ENCODE peak calls at places on chromosomes 16 and 17, in five cellular contexts. B, N, G, Q and E are unnamed samples.

GRCh38 chr17:17848311-17848710 is 11.5 kb upstream of the SREBF1 start:
- DNase-seq in B (no peak), N (no peak), G (no peak), Q (no peak), E (no peak)

GRCh38 chr17:45656527-45657181 is 127.5 kb upstream of the CRHR1 start:
- DNase-seq in B (no peak), N (no peak), G (no peak), Q (no peak), E (no peak)

GRCh38 chr17:62626719-62627218 is 701 bp upstream of the MRC2 start:
- DNase-seq in B (peak), N (peak), G (peak), Q (peak), E (peak)

GRCh38 chr16:81357711-81358270 is 43.0 kb downstream of the GAN start:
- DNase-seq in B (peak), N (no peak), G (no peak), Q (no peak), E (no peak)

GRCh38 chr16:17130733-17131132 is 340.0 kb downstream of the XYLT1 start:
- DNase-seq in B (no peak), N (no peak), G (no peak), Q (no peak), E (no peak)

GRCh38 chr17:5396612-5397011 is 22.9 kb downstream of the NUP88 start:
- DNase-seq in B (no peak), N (no peak), G (no peak), Q (no peak), E (no peak)

GRCh38 chr17:35257080-35257701 is 14.3 kb downstream of the SLFN5 start:
- DNase-seq in B (peak), N (no peak), G (peak), Q (no peak), E (peak)

GRCh38 chr17:6660765-6661463 is 9.4 kb downstream of the C17orf100 start:
- DNase-seq in B (no peak), N (no peak), G (no peak), Q (no peak), E (no peak)

GRCh38 chr16:85987750-85988078 is 88.8 kb downstream of the IRF8 start:
- DNase-seq in B (no peak), N (no peak), G (no peak), Q (no peak), E (no peak)

GRCh38 chr17:34578656-34579016 is 746 bp upstream of the TMEM132E start:
- DNase-seq in B (no peak), N (no peak), G (peak), Q (no peak), E (no peak)

GRCh38 chr17:74878658-74879057 is 5.9 kb upstream of the FDXR start:
- DNase-seq in B (no peak), N (no peak), G (no peak), Q (no peak), E (no peak)

GRCh38 chr16:24970708-24971107 is 44.5 kb downstream of the ARHGAP17 start:
- DNase-seq in B (no peak), N (no peak), G (no peak), Q (no peak), E (no peak)

GRCh38 chr17:77476498-77476897 is 335.7 kb downstream of the SEC14L1 start:
- DNase-seq in B (no peak), N (no peak), G (no peak), Q (no peak), E (no peak)

GRCh38 chr16:54584121-54584520 is 297.5 kb upstream of the IRX3 start:
- DNase-seq in B (no peak), N (no peak), G (no peak), Q (no peak), E (no peak)

GRCh38 chr17:3792481-3792880 is 8.5 kb downstream of the ITGAE start:
- DNase-seq in B (no peak), N (no peak), G (no peak), Q (no peak), E (no peak)

GRCh38 chr16:1181715-1182671 is 29.1 kb downstream of the CACNA1H start:
- DNase-seq in B (peak), N (no peak), G (no peak), Q (no peak), E (peak)

GRCh38 chr17:50608700-50609375 is 25.8 kb upstream of the ABCC3 start:
- DNase-seq in B (no peak), N (no peak), G (peak), Q (no peak), E (no peak)

GRCh38 chr16:20061132-20061531 is 12.6 kb downstream of the GPR139 start:
- DNase-seq in B (no peak), N (no peak), G (no peak), Q (no peak), E (no peak)

GRCh38 chr16:68357521-68357922 is 46.7 kb downstream of the PRMT7 start:
- DNase-seq in B (no peak), N (no peak), G (no peak), Q (no peak), E (no peak)

GRCh38 chr17:31680126-31680525 is 178.9 kb downstream of the COPRS start:
- DNase-seq in B (no peak), N (no peak), G (no peak), Q (no peak), E (no peak)

GRCh38 chr17:77899494-77899893 is 59.0 kb upstream of the TNRC6C start:
- DNase-seq in B (no peak), N (no peak), G (no peak), Q (no peak), E (no peak)

GRCh38 chr16:29813644-29814562 is 1.9 kb downstream of the PRRT2 start:
- DNase-seq in B (no peak), N (no peak), G (no peak), Q (no peak), E (no peak)

GRCh38 chr17:46769531-46770438 is 48.7 kb downstream of the WNT3 start:
- DNase-seq in B (no peak), N (no peak), G (no peak), Q (no peak), E (no peak)

GRCh38 chr16:53052519-53053501 is at the start of gene CHD9NB:
- DNase-seq in B (peak), N (peak), G (no peak), Q (no peak), E (peak)

GRCh38 chr17:9258115-9259020 is 237.1 kb downstream of the NTN1 start:
- DNase-seq in B (no peak), N (no peak), G (no peak), Q (no peak), E (no peak)

GRCh38 chr17:72778161-72779151 is 314.0 kb downstream of the SLC39A11 start:
- DNase-seq in B (no peak), N (no peak), G (no peak), Q (no peak), E (no peak)

GRCh38 chr17:75323043-75323591 is 33.9 kb upstream of the SLC25A19 start:
- DNase-seq in B (peak), N (peak), G (peak), Q (peak), E (peak)

GRCh38 chr16:4328580-4329353 is 12.9 kb downstream of the GLIS2 start:
- DNase-seq in B (no peak), N (no peak), G (no peak), Q (no peak), E (no peak)

GRCh38 chr16:56013962-56014552 is 138.9 kb upstream of the CES5A start:
- DNase-seq in B (peak), N (no peak), G (peak), Q (no peak), E (peak)

GRCh38 chr16:77849640-77850258 is 61.4 kb downstream of the VAT1L start:
- DNase-seq in B (no peak), N (no peak), G (no peak), Q (no peak), E (no peak)

GRCh38 chr16:88906535-88907105 is 40.2 kb upstream of the PABPN1L start:
- DNase-seq in B (no peak), N (no peak), G (no peak), Q (no peak), E (no peak)
- TF ChIP-seq CTCF in B (no peak), N (no peak), G (no peak), Q (no peak), E (no peak)

GRCh38 chr17:79400989-79401703 is 209.7 kb downstream of the RBFOX3 start:
- DNase-seq in B (peak), N (no peak), G (peak), Q (peak), E (peak)
- H3K4me3 ChIP-seq in B (peak), N (no peak), G (peak), Q (peak), E (no peak)

GRCh38 chr16:66030036-66030435 is 336.5 kb upstream of the CDH5 start:
- DNase-seq in B (no peak), N (no peak), G (no peak), Q (no peak), E (peak)

GRCh38 chr16:66028505-66029216 is 337.8 kb upstream of the CDH5 start:
- DNase-seq in B (peak), N (peak), G (no peak), Q (no peak), E (peak)

GRCh38 chr16:66026931-66027330 is 339.6 kb upstream of the CDH5 start:
- DNase-seq in B (no peak), N (no peak), G (no peak), Q (no peak), E (no peak)

GRCh38 chr16:66025751-66026150 is 340.7 kb upstream of the CDH5 start:
- DNase-seq in B (no peak), N (no peak), G (no peak), Q (no peak), E (no peak)

GRCh38 chr16:66026211-66026610 is 340.3 kb upstream of the CDH5 start:
- DNase-seq in B (no peak), N (no peak), G (peak), Q (no peak), E (peak)
- TF ChIP-seq CTCF in B (peak), N (peak), G (peak), Q (no peak), E (peak)

GRCh38 chr17:79330229-79330628 is 255.6 kb downstream of the ENGASE start:
- DNase-seq in B (no peak), N (no peak), G (no peak), Q (no peak), E (no peak)

GRCh38 chr17:79330696-79331095 is 256.1 kb downstream of the ENGASE start:
- DNase-seq in B (no peak), N (no peak), G (no peak), Q (no peak), E (no peak)

GRCh38 chr17:79335456-79335855 is 260.8 kb downstream of the ENGASE start:
- DNase-seq in B (no peak), N (no peak), G (no peak), Q (no peak), E (no peak)

GRCh38 chr17:79331492-79331891 is 256.9 kb downstream of the ENGASE start:
- DNase-seq in B (no peak), N (no peak), G (no peak), Q (no peak), E (no peak)

DNA sequence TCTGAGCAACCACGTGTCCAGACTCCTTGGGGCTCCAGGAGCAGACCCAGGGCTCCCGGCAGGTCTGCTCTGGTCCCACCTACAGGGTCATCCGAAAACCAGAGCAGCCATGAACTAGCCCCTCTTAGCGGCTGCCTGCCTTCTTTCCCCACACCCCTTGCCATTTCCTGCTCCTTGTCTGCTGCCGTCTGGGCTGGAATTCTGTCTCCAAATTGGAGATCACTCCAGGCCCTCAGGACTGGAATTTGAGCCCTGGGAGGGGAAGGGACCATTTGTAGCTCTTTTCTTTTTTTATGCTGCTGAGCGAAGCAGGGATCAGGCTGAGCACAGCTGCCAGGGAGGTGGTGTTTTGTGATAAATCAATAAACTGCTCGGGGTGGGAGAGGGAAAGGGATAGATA is 257.4 kb downstream of the ENGASE start:
- DNase-seq in B (no peak), N (no peak), G (peak), Q (no peak), E (no peak)
- H3K4me3 ChIP-seq in B (no peak), N (no peak), G (no peak), Q (no peak), E (no peak)

GRCh38 chr16:87692756-87693155 is 73.0 kb downstream of the KLHDC4 start:
- DNase-seq in B (no peak), N (no peak), G (no peak), Q (no peak), E (no peak)
- TF ChIP-seq CTCF in B (no peak), N (no peak), G (peak), Q (no peak), E (no peak)

DNA sequence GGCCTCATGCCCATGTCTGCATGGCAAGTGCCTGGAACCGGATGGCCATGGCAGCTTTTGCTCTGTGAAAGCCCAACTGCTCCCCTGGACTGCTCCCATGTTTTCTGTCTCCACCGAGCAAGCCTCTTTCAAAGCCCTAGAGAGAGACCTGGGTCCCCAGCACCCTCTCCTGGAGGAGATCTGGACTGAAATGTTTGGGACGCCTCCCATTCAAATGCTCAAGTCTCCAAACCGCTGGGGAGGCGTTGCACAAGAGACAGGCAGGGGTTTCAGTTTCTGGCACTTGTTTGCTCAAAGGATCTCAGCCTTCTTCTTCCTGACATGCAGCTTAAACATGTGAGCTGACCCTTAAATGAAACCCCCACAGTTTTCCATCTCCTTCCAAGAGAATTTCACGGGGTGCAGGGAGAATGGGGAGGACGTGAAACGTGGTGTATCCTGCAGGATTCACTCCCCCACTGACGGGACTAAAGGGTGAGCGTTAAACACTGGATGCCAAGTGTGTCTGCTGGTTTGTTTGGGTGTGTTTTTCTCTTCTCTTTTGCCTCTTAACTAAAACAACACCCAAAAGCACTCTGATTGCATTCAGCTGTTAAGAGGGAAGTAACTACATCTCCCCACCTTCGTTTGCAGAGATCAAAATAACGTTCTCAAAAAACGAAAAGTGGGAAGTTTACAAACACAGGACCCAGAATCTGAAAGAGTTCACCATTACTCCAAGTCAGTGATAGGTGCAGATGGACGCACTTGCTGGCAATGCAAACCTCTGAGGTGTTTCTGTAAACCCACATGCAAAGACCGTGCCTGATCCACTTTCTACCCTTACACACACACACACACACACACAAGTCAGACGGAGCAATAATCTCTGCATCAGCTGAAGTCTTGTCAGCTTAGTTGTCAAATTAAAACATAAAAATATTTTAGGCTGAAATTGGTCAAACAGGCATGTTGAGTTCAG is 256.9 kb downstream of the C16orf95 start:
- DNase-seq in B (peak), N (no peak), G (peak), Q (no peak), E (peak)
- H3K4me3 ChIP-seq in B (peak), N (no peak), G (no peak), Q (peak), E (peak)

GRCh38 chr17:40034426-40035161 is 19.4 kb downstream of the CSF3 start:
- DNase-seq in B (no peak), N (no peak), G (no peak), Q (no peak), E (no peak)
- TF ChIP-seq CTCF in B (no peak), N (no peak), G (no peak), Q (no peak), E (no peak)

GRCh38 chr16:75007443-75007842 is 8.6 kb downstream of the ZNRF1 start:
- DNase-seq in B (no peak), N (no peak), G (no peak), Q (no peak), E (no peak)

GRCh38 chr16:75002474-75002873 is 3.6 kb downstream of the ZNRF1 start:
- DNase-seq in B (no peak), N (no peak), G (no peak), Q (no peak), E (no peak)

GRCh38 chr16:75004460-75004859 is 5.6 kb downstream of the ZNRF1 start:
- DNase-seq in B (no peak), N (no peak), G (no peak), Q (no peak), E (no peak)

GRCh38 chr16:75003931-75004330 is 5.1 kb downstream of the ZNRF1 start:
- DNase-seq in B (no peak), N (no peak), G (no peak), Q (no peak), E (no peak)

GRCh38 chr16:75005697-75006096 is 6.9 kb downstream of the ZNRF1 start:
- DNase-seq in B (no peak), N (no peak), G (no peak), Q (no peak), E (no peak)
- H3K4me3 ChIP-seq in B (no peak), N (no peak), G (no peak), Q (no peak), E (no peak)

DNA sequence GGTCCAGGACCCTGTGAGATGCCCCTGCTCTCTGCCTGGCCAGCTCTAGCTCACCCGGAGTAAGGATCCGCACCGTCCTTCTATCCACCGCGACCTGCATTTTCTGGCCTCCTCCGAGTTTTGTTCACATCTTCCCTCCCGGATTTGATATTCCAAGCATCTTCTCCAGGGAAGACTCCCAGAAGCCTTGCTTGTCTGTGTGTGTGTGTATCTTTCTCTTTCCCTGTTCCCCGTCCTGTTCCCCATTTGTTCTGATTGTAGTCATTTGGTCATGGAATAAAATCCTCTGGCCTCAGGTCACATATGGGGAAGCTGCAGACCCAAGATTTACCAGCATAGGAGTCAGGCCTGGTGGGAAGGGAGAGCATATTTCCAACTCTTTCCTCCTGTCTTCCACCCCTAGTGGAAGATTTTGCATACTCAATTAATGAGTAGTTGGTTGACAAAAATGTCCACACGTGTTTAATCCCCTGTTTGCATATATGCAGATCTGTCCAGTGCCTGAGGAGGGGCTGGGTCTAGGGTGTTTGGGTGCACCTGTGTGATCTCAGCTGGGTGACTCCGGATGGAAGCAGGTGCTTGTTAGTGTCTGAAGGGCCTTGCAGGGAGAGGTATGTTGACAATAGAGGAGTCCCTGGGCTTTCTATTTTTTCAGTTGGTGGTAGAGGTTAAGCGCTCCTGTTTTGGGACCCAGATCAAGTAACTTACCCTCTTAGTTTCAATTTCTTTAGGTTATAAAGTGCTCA is 1.9 kb downstream of the PRAC1 start:
- DNase-seq in B (no peak), N (no peak), G (no peak), Q (no peak), E (no peak)
- TF ChIP-seq CTCF in B (no peak), N (no peak), G (no peak), Q (no peak), E (no peak)

GRCh38 chr16:79656537-79657115 is 56.1 kb upstream of the MAF start:
- DNase-seq in B (no peak), N (no peak), G (peak), Q (no peak), E (no peak)

GRCh38 chr16:79648846-79649245 is 48.3 kb upstream of the MAF start:
- DNase-seq in B (no peak), N (no peak), G (no peak), Q (no peak), E (no peak)

GRCh38 chr16:79653337-79654000 is 52.9 kb upstream of the MAF start:
- DNase-seq in B (peak), N (no peak), G (no peak), Q (no peak), E (peak)

GRCh38 chr16:79647586-79647985 is 47.0 kb upstream of the MAF start:
- DNase-seq in B (no peak), N (no peak), G (no peak), Q (no peak), E (no peak)

DNA sequence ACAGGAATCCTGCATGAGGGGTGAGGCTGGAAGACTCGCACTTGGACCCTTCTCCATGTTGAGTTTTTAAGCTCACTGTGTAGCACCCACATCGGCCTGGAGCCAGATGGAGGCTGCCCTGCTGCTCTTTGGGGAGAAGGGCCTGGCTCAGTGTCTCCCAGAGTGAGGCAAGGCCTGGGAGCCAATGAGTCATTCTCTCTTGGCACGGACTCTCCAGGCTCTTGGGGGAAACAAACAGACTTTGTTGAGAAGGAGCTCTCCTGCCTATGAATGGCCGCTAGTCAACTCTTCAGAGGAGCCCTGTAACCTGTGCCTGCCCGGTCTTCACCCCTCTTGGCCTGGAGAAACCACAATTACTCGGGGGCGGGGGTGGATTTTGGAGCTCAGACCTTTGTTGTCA is 50.8 kb upstream of the MAF start:
- DNase-seq in B (peak), N (peak), G (no peak), Q (peak), E (peak)
- H3K4me3 ChIP-seq in B (no peak), N (no peak), G (no peak), Q (no peak), E (no peak)